ENCODE peak calls at places on chromosomes 11 and 22, in seven cellular contexts. T is GM23248; P is K562; W is thoracic aorta; G is ovary; E is CD8-positive, alpha-beta T cell; D is pancreas. R is an unnamed sample. For H3K36me3, the result is how much of the 10 kb centered on the place peaks cover.

GRCh38 chr11:130163346-130164220 is 4.0 kb downstream of the ST14 start:
- DNase-seq in W (no peak), D (peak), T (no peak), E (no peak), P (peak), G (no peak), R (no peak)

GRCh38 chr11:92765418-92765817 is 204.0 kb upstream of the MTNR1B start:
- DNase-seq in P (no peak), E (no peak), W (no peak), D (no peak), T (no peak), G (no peak), R (no peak)

GRCh38 chr22:23504522-23504921 is 75.6 kb downstream of the IGLL1 start:
- DNase-seq in D (no peak), E (no peak), P (no peak), W (no peak), G (peak), T (no peak), R (no peak)

GRCh38 chr11:44286268-44286880 is 23.6 kb downstream of the ALX4 start:
- DNase-seq in E (peak), T (peak), W (no peak), G (no peak), P (peak), D (peak), R (no peak)

GRCh38 chr11:119624102-119624615 is 104.8 kb downstream of the NECTIN1 start:
- DNase-seq in D (no peak), W (no peak), E (no peak), G (no peak), P (peak), T (no peak), R (no peak)

GRCh38 chr22:17387356-17387755 is 18.1 kb downstream of the CECR2 start:
- DNase-seq in W (no peak), D (no peak), T (no peak), P (no peak), G (no peak), E (no peak), R (no peak)

GRCh38 chr11:32792111-32792947 is 2.1 kb downstream of the CCDC73 start:
- DNase-seq in E (no peak), T (no peak), P (no peak), G (no peak), D (no peak), W (no peak), R (no peak)

GRCh38 chr22:46563381-46564083 is 26.1 kb upstream of the CELSR1 start:
- DNase-seq in G (peak), T (peak), W (no peak), P (peak), D (peak), E (peak), R (peak)

DNA sequence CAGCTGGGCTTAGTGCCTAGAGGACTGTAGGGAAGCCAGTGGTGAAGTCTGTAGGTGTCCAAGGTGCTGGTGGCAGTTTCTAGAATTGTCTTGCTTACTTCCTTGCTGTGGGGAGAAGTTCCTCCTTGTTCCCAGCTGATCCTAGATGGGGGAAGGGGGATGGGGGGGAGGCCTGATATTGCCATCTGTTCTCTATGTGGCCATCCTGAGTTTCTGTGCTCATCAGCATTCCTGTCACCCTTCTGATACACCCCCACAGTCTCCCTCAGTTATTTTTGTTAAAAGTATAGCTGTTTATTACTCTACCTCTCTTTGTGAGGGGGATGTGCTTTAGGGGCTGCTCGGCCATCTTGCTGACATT is 36.5 kb downstream of the MADD start:
- DNase-seq in D (no peak), W (no peak), E (no peak), P (no peak), T (no peak), G (no peak), R (no peak)
- H3K36me3 ChIP-seq in D (half or more), W (half or more), E (half or more), P (half or more), T (half or more), G (under half), R (half or more)

GRCh38 chr22:20354238-20354975 is 34.5 kb upstream of the DGCR6L start:
- DNase-seq in W (no peak), T (no peak), G (no peak), E (no peak), D (no peak), P (no peak), R (no peak)
- H3K4me3 ChIP-seq in W (no peak), T (no peak), G (no peak), E (no peak), D (no peak), P (no peak), R (no peak)

GRCh38 chr11:57276857-57277505 is 39.9 kb upstream of the APLNR start:
- DNase-seq in D (no peak), W (no peak), P (no peak), G (no peak), E (no peak), T (no peak), R (no peak)

GRCh38 chr11:57277845-57278720 is 41.0 kb upstream of the APLNR start:
- DNase-seq in W (peak), T (peak), G (peak), E (peak), P (peak), D (peak), R (peak)

GRCh38 chr11:57279131-57279530 is 42.1 kb upstream of the APLNR start:
- DNase-seq in G (no peak), W (no peak), D (no peak), P (no peak), T (peak), E (no peak), R (no peak)

GRCh38 chr11:57276169-57276854 is 39.3 kb upstream of the APLNR start:
- DNase-seq in P (no peak), G (no peak), D (no peak), E (no peak), T (no peak), W (no peak), R (no peak)

GRCh38 chr11:57278721-57279095 is 41.7 kb upstream of the APLNR start:
- DNase-seq in T (no peak), W (no peak), P (no peak), D (no peak), G (no peak), E (no peak), R (no peak)
- H3K27ac ChIP-seq in T (peak), W (no peak), P (no peak), D (no peak), G (no peak), E (no peak), R (peak)

GRCh38 chr11:117390743-117391142 is 63.1 kb downstream of the CEP164 start:
- DNase-seq in T (no peak), D (no peak), W (no peak), E (no peak), G (no peak), P (no peak), R (no peak)

GRCh38 chr11:117394221-117394925 is 66.7 kb downstream of the CEP164 start:
- DNase-seq in P (no peak), D (no peak), W (no peak), G (no peak), T (no peak), E (no peak), R (no peak)

GRCh38 chr11:117392979-117393378 is 65.3 kb downstream of the CEP164 start:
- DNase-seq in W (no peak), G (no peak), P (no peak), T (no peak), E (no peak), D (no peak), R (no peak)

GRCh38 chr11:117391181-117391580 is 63.5 kb downstream of the CEP164 start:
- DNase-seq in T (no peak), D (no peak), E (no peak), P (no peak), G (no peak), W (no peak), R (no peak)

GRCh38 chr11:117392001-117392690 is 64.5 kb downstream of the CEP164 start:
- DNase-seq in D (no peak), G (no peak), E (no peak), T (no peak), W (no peak), P (no peak), R (no peak)
- H3K36me3 ChIP-seq in D (half or more), G (under half), E (under half), T (under half), W (half or more), P (under half), R (half or more)

DNA sequence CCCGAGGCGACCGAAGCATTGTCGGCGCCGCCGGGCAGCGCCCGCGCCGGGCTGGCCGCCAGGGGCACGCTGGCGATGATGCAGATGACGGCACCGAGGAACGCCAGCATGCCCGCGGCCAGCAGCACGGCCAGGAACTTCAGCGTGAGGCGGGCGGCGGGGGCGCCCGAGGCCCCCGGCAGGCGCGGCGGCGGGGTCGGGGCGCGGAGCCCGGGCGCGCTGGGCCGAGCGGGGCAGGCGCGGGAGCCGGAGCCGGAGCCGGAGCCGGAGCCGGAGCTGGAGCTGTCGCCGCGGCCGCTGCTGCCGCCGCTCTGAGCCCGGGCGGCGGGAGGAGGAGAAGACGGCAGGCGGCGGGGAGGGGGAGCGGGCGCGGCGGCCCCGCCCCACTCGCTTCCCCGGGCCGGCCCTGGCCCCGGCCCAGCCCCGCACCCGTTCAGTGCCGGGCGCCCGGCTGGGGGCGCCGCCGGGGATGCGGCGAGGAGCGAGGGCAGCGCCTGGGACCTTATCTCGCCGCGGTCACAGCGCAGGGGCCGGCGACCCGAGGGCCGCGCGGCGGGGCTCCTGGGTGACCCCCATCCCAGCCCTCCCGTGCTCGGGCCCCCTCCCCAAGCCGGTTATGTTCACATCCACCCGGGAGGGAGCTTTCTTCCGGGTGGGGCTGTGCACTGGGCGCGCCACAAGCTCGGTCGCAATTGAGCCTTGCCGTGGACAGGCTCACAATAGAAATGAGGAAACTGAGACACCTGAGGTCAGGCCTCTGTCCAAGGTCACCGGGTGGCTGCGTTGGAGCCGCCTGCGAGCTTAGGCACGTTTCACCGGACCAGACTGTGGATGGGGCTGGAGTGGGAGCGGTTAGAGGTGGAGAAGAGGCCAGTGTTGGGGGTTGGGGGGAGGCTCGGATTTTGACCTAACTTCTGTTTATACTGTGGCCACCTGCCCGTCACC is at the start of gene NPTXR:
- DNase-seq in E (peak), P (peak), W (no peak), D (peak), G (peak), T (peak), R (no peak)
- H3K4me3 ChIP-seq in E (peak), P (peak), W (peak), D (peak), G (peak), T (peak), R (peak)

GRCh38 chr11:123125169-123125568 is 63.2 kb upstream of the HSPA8 start:
- DNase-seq in D (no peak), T (no peak), W (no peak), G (no peak), E (no peak), P (no peak), R (no peak)

GRCh38 chr11:123116486-123116885 is 54.5 kb upstream of the HSPA8 start:
- DNase-seq in G (no peak), E (no peak), D (no peak), W (no peak), T (no peak), P (no peak), R (no peak)

GRCh38 chr11:123122852-123123251 is 60.9 kb upstream of the HSPA8 start:
- DNase-seq in D (no peak), T (no peak), E (no peak), W (no peak), P (no peak), G (no peak), R (no peak)

DNA sequence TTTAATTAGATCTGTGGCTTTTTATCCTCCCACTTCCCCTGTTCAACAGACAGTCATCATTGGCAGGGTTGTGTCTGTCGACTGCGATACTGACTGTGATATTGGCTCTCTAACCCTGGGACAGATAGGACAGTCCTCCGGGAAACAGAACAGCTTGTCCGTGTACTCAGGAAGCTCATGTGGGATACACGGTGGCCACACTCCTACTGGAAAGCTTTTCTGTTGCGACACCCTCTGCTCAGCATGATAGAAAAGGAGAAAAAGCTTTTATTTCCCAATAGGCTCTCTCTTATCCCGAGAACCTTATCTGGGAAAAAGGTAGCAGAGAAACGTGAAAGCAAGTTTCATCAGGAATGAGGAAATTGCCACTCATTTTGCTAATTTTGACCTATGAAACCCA is 60.4 kb upstream of the HSPA8 start:
- DNase-seq in G (peak), T (peak), P (no peak), W (no peak), D (no peak), E (no peak), R (peak)
- H3K27ac ChIP-seq in G (peak), T (peak), P (no peak), W (peak), D (no peak), E (no peak), R (peak)

GRCh38 chr11:103294516-103294915 is 185.3 kb downstream of the DYNC2H1 start:
- DNase-seq in E (no peak), G (no peak), T (no peak), W (no peak), P (no peak), D (no peak), R (no peak)
- H3K36me3 ChIP-seq in E (under half), G (under half), T (under half), W (under half), P (under half), D (under half), R (under half)